ENCODE peak calls at places on chromosomes 13 and 19, in four cellular contexts. I is ELR, Q is NCI-H1105, T is H54. L is an unnamed sample.

GRCh38 chr13:110319774-110320509 is 12.9 kb downstream of the COL4A2 start:
- DNase-seq in T (peak), Q (no peak), I (peak), L (peak)

GRCh38 chr13:99450416-99450815 is 50.9 kb upstream of the TM9SF2 start:
- DNase-seq in Q (no peak), I (no peak), T (no peak), L (no peak)

GRCh38 chr19:8403820-8404109 is 9.3 kb upstream of the MARCHF2 start:
- DNase-seq in Q (no peak), I (no peak), T (no peak), L (no peak)

GRCh38 chr19:49599378-49600298 is 8.7 kb downstream of the PRR12 start:
- DNase-seq in T (no peak), Q (no peak), I (no peak), L (no peak)

GRCh38 chr19:17555929-17556813 is 722 bp downstream of the COLGALT1 start:
- DNase-seq in T (no peak), I (peak), Q (no peak), L (peak)

GRCh38 chr13:58018020-58018419 is 386.5 kb downstream of the PCDH17 start:
- DNase-seq in Q (no peak), T (no peak), I (no peak), L (no peak)

GRCh38 chr13:62129000-62129551 is 713.4 kb upstream of the PCDH20 start:
- DNase-seq in I (no peak), T (no peak), Q (no peak), L (no peak)

GRCh38 chr19:58558623-58559274 is 338 bp upstream of the UBE2M start:
- DNase-seq in I (peak), T (peak), Q (no peak), L (peak)

GRCh38 chr19:54418030-54418929 is 3.0 kb downstream of the TTYH1 start:
- DNase-seq in I (peak), T (no peak), Q (no peak), L (no peak)

GRCh38 chr19:40689339-40690049 is 957 bp downstream of the NUMBL start:
- DNase-seq in Q (no peak), I (peak), T (no peak), L (peak)

GRCh38 chr19:17052439-17052838 is 22.8 kb downstream of the HAUS8 start:
- DNase-seq in T (no peak), I (peak), Q (no peak), L (peak)

GRCh38 chr19:39122934-39123731 is 2.5 kb upstream of the PAK4 start:
- DNase-seq in T (no peak), I (no peak), Q (no peak), L (no peak)

GRCh38 chr19:11446652-11447301 is 11.3 kb downstream of the PRKCSH start:
- DNase-seq in Q (no peak), I (peak), T (peak), L (no peak)

GRCh38 chr13:110212529-110212928 is 94.4 kb downstream of the COL4A1 start:
- DNase-seq in Q (no peak), I (no peak), T (no peak), L (no peak)

GRCh38 chr13:41418027-41418426 is 39.3 kb upstream of the RGCC start:
- DNase-seq in T (no peak), I (peak), Q (no peak), L (peak)

GRCh38 chr13:92640936-92641335 is 585.7 kb upstream of the GPC6 start:
- DNase-seq in Q (no peak), T (no peak), I (no peak), L (peak)

GRCh38 chr13:34357435-34358232 is 539.7 kb downstream of the RFC3 start:
- DNase-seq in Q (no peak), T (peak), I (peak), L (no peak)

GRCh38 chr13:45301263-45301662 is 39.7 kb downstream of the TPT1 start:
- DNase-seq in T (no peak), Q (no peak), I (no peak), L (no peak)

GRCh38 chr13:110471833-110472162 is 89.7 kb downstream of the RAB20 start:
- DNase-seq in T (no peak), I (peak), Q (no peak), L (peak)

GRCh38 chr13:107373551-107373950 is 805.6 kb upstream of the ARGLU1 start:
- DNase-seq in T (peak), I (peak), Q (peak), L (peak)

GRCh38 chr13:52804202-52804641 is 44.2 kb downstream of the PCDH8 start:
- DNase-seq in T (no peak), I (no peak), Q (no peak), L (no peak)

GRCh38 chr19:28737526-28737925 is 475.4 kb downstream of the UQCRFS1 start:
- DNase-seq in Q (no peak), T (no peak), I (no peak), L (no peak)

GRCh38 chr13:22455036-22455435 is 725.7 kb upstream of the SGCG start:
- DNase-seq in I (no peak), Q (no peak), T (no peak), L (no peak)

GRCh38 chr13:97221491-97221890 is 642 bp upstream of the MBNL2 start:
- DNase-seq in I (no peak), T (no peak), Q (no peak), L (no peak)

GRCh38 chr19:39474139-39474620 is 6.5 kb upstream of the TIMM50 start:
- DNase-seq in T (no peak), Q (peak), I (peak), L (no peak)

L was measured in HCEC 1CT.